ENCODE peak calls at places on chromosomes 1 and 21, in seven cellular contexts. J is tibial nerve; F is body of pancreas; C is A549; K is esophagus squamous epithelium; T is CD8-positive, alpha-beta T cell; D is NB4. A is an unnamed sample.

GRCh38 chr1:47785561-47786271 is 211.5 kb downstream of the TRABD2B start:
- DNase-seq in D (peak), K (no peak), C (peak), F (no peak), T (no peak), J (peak), A (no peak)

GRCh38 chr1:243968413-243968812 is 82.7 kb upstream of the ZBTB18 start:
- DNase-seq in C (no peak), J (no peak), F (no peak), D (no peak), K (no peak), T (no peak), A (no peak)

GRCh38 chr1:225772323-225772768 is 5.3 kb upstream of the SRP9 start:
- DNase-seq in K (no peak), J (peak), T (no peak), C (peak), D (peak), F (peak), A (peak)

GRCh38 chr1:167138703-167139102 is 44.8 kb downstream of the STYXL2 start:
- DNase-seq in K (no peak), T (no peak), J (no peak), D (no peak), C (no peak), F (no peak), A (no peak)

GRCh38 chr1:57916034-57916433 is 492.2 kb upstream of the DAB1 start:
- DNase-seq in T (no peak), C (no peak), K (no peak), D (no peak), F (no peak), J (no peak), A (no peak)

GRCh38 chr21:32886339-32886738 is 114.8 kb upstream of the PAXBP1 start:
- DNase-seq in C (peak), F (no peak), T (no peak), J (no peak), D (no peak), K (no peak), A (no peak)

GRCh38 chr1:46761740-46762139 is 37.1 kb upstream of the CYP4B1 start:
- DNase-seq in F (no peak), D (no peak), K (no peak), T (no peak), C (no peak), J (no peak), A (no peak)

GRCh38 chr1:39187276-39188046 is 17.0 kb upstream of the MACF1 start:
- DNase-seq in F (no peak), C (no peak), J (no peak), K (no peak), T (no peak), D (no peak), A (no peak)

GRCh38 chr1:113282897-113283285 is 107.4 kb upstream of the MAGI3 start:
- DNase-seq in J (no peak), C (no peak), K (no peak), T (no peak), F (no peak), D (no peak), A (no peak)

GRCh38 chr21:25240974-25241373 is 366.3 kb downstream of the MRPL39 start:
- DNase-seq in F (no peak), T (no peak), D (no peak), J (no peak), C (no peak), K (no peak), A (no peak)

GRCh38 chr1:85577421-85578320 is 2.9 kb upstream of the CCN1 start:
- DNase-seq in K (no peak), T (no peak), C (peak), J (peak), D (peak), F (no peak), A (peak)

GRCh38 chr1:170114916-170115315 is 30.8 kb upstream of the NTMT2 start:
- DNase-seq in T (no peak), K (no peak), F (no peak), D (peak), J (no peak), C (no peak), A (no peak)

GRCh38 chr1:41741244-41741643 is 177.5 kb downstream of the HIVEP3 start:
- DNase-seq in F (no peak), D (peak), K (no peak), J (no peak), C (no peak), T (no peak), A (no peak)

GRCh38 chr1:84758968-84759491 is 68.8 kb upstream of the SSX2IP start:
- DNase-seq in K (no peak), D (no peak), T (no peak), C (no peak), F (no peak), J (peak), A (no peak)

GRCh38 chr1:172533511-172534116 is 664 bp downstream of the SUCO start:
- DNase-seq in F (peak), D (peak), C (peak), K (peak), T (no peak), J (peak), A (no peak)

GRCh38 chr1:74812180-74812541 is 79.2 kb downstream of the TYW3 start:
- DNase-seq in D (no peak), K (no peak), J (no peak), C (no peak), T (no peak), F (no peak), A (no peak)

GRCh38 chr1:2302292-2302925 is 74.3 kb downstream of the SKI start:
- DNase-seq in F (no peak), D (no peak), K (no peak), C (no peak), J (no peak), T (no peak), A (no peak)

GRCh38 chr1:109277434-109278204 is 5.3 kb downstream of the PSRC1 start:
- DNase-seq in T (no peak), K (peak), J (peak), D (peak), F (peak), C (peak), A (no peak)

GRCh38 chr1:184615301-184615700 is 139.4 kb downstream of the EDEM3 start:
- DNase-seq in C (no peak), F (no peak), J (no peak), K (no peak), D (peak), T (no peak), A (no peak)

GRCh38 chr1:26156285-26157038 is 2.4 kb upstream of the FAM110D start:
- DNase-seq in C (no peak), J (no peak), K (no peak), F (peak), D (no peak), T (no peak), A (no peak)

GRCh38 chr1:156709743-156710489 is 4.5 kb upstream of the CRABP2 start:
- DNase-seq in F (peak), D (no peak), C (peak), T (no peak), K (no peak), J (peak), A (no peak)

GRCh38 chr1:175471039-175471800 is 272.2 kb downstream of the TNR start:
- DNase-seq in K (no peak), D (peak), J (no peak), T (no peak), F (no peak), C (peak), A (no peak)

GRCh38 chr1:109201123-109201703 is 12.5 kb upstream of the SARS1 start:
- DNase-seq in K (no peak), F (peak), C (peak), T (no peak), D (peak), J (no peak), A (no peak)

GRCh38 chr1:59669752-59670312 is 144.9 kb upstream of the HOOK1 start:
- DNase-seq in C (no peak), T (no peak), D (no peak), F (peak), K (no peak), J (peak), A (no peak)

GRCh38 chr1:71561729-71562128 is 480.9 kb upstream of the ZRANB2 start:
- DNase-seq in J (no peak), D (no peak), F (no peak), C (no peak), T (no peak), K (no peak), A (no peak)

GRCh38 chr21:44735821-44736220 is 24.4 kb upstream of the TSPEAR start:
- DNase-seq in J (no peak), F (no peak), K (no peak), D (no peak), C (no peak), T (no peak), A (no peak)

GRCh38 chr1:36098650-36099365 is 10.1 kb downstream of the ADPRS start:
- DNase-seq in J (no peak), C (no peak), F (no peak), T (no peak), D (no peak), K (no peak), A (no peak)

GRCh38 chr1:244779410-244779809 is 56.0 kb upstream of the COX20 start:
- DNase-seq in T (no peak), C (no peak), J (no peak), F (no peak), D (no peak), K (no peak), A (no peak)

GRCh38 chr21:31880816-31881215 is 8.0 kb downstream of the HUNK start:
- DNase-seq in K (no peak), C (no peak), D (no peak), F (no peak), T (no peak), J (no peak), A (no peak)

GRCh38 chr1:204450461-204451257 is 39.0 kb upstream of the PPP1R15B start:
- DNase-seq in C (peak), J (no peak), F (peak), K (no peak), T (no peak), D (no peak), A (no peak)

GRCh38 chr1:76040327-76040868 is 34.1 kb upstream of the ST6GALNAC3 start:
- DNase-seq in C (no peak), T (no peak), K (no peak), F (no peak), D (no peak), J (no peak), A (no peak)

GRCh38 chr1:153178922-153179321 is 24.3 kb upstream of the LELP1 start:
- DNase-seq in J (no peak), F (no peak), D (no peak), T (no peak), C (no peak), K (no peak), A (no peak)

GRCh38 chr1:153174624-153175023 is 23.9 kb upstream of the SPRR2G start:
- DNase-seq in C (no peak), J (no peak), T (no peak), F (no peak), K (no peak), D (no peak), A (no peak)

GRCh38 chr1:153180556-153180955 is 22.7 kb upstream of the LELP1 start:
- DNase-seq in J (no peak), K (no peak), F (no peak), D (no peak), T (no peak), C (no peak), A (no peak)
- TF ChIP-seq CTCF in J (no peak), K (no peak), F (no peak), D (no peak), T (no peak), C (no peak), A (no peak)

GRCh38 chr1:978069-978834 is 3.6 kb downstream of the PERM1 start:
- DNase-seq in C (no peak), K (no peak), T (no peak), J (no peak), F (no peak), D (no peak), A (no peak)
- TF ChIP-seq CTCF in C (no peak), K (no peak), T (no peak), J (no peak), F (no peak), D (no peak), A (no peak)

GRCh38 chr21:21187579-21187978 is 189.4 kb downstream of the NCAM2 start:
- DNase-seq in K (no peak), C (no peak), J (no peak), T (no peak), D (no peak), F (no peak), A (no peak)
- TF ChIP-seq CTCF in K (no peak), C (no peak), J (no peak), T (no peak), D (no peak), F (no peak), A (no peak)

GRCh38 chr1:209490013-209490412 is 93.5 kb upstream of the CAMK1G start:
- DNase-seq in F (no peak), K (no peak), D (no peak), C (peak), T (no peak), J (no peak), A (no peak)
- TF ChIP-seq CTCF in F (no peak), K (no peak), D (no peak), C (peak), T (no peak), J (no peak), A (peak)

DNA sequence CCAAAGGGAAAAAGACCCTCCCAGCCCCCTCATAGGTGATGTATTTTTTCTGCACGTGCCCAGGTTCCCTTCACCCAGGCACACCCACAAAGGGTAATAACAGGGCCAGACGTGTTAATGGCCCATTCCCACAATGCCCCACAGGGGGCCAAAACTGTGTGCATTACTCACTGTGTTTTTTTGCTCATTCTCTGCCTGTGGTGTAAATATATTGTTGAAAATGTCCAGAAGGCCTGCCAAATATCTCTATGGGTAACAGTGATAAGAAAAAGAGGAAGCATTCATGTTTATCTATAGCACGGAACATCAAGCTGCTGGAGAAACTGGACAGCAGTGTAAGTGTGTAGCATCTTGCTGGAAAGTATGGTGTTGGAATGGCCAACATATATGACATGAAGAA is 21.9 kb downstream of the RHEX start:
- DNase-seq in C (no peak), T (no peak), J (no peak), K (no peak), D (peak), F (no peak), A (no peak)
- TF ChIP-seq CTCF in C (no peak), T (no peak), J (no peak), K (no peak), D (peak), F (no peak), A (no peak)

DNA sequence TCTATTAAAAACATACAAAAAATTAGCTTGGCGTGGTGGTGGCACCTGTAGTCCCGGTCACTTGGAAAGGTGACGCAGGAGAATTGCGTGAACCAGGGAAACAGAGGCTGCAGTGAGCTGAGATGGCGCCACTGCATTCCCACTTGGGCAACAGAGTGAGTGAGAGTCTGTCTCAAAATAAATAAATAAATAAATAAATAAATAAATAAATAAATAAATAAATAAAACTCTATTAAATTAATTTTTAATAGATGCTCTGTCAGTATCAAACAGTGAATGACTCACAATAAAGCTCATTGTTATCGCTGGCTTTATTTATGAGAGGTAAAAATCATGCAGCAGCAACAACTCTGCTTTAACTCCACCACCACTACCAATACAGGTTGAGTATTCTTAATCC is 72.8 kb downstream of the ABL2 start:
- DNase-seq in D (no peak), T (no peak), K (no peak), F (no peak), C (no peak), J (no peak), A (no peak)
- TF ChIP-seq CTCF in D (no peak), T (no peak), K (no peak), F (no peak), C (no peak), J (no peak), A (no peak)

GRCh38 chr1:110630770-110631663 is 24.9 kb upstream of the KCNA2 start:
- DNase-seq in C (peak), D (peak), J (peak), T (peak), F (peak), K (no peak), A (peak)
- TF ChIP-seq CTCF in C (peak), D (peak), J (peak), T (peak), F (peak), K (peak), A (peak)

GRCh38 chr1:67144696-67145095 is 9.9 kb upstream of the C1orf141 start:
- DNase-seq in T (no peak), C (no peak), K (no peak), F (no peak), J (no peak), D (no peak), A (no peak)
- TF ChIP-seq CTCF in T (peak), C (peak), K (no peak), F (no peak), J (no peak), D (peak), A (no peak)

GRCh38 chr1:160489513-160490261 is 33.4 kb downstream of the SLAMF6 start:
- DNase-seq in J (no peak), D (no peak), T (no peak), K (no peak), F (no peak), C (no peak), A (no peak)

GRCh38 chr1:160492617-160493016 is 30.4 kb downstream of the SLAMF6 start:
- DNase-seq in T (no peak), C (no peak), F (no peak), J (no peak), D (no peak), K (no peak), A (no peak)

GRCh38 chr1:160496334-160496733 is 26.7 kb downstream of the SLAMF6 start:
- DNase-seq in J (no peak), C (no peak), T (no peak), D (no peak), F (no peak), K (no peak), A (no peak)

GRCh38 chr1:160491017-160491416 is 32.0 kb downstream of the SLAMF6 start:
- DNase-seq in D (no peak), F (no peak), J (no peak), T (no peak), C (no peak), K (no peak), A (no peak)

DNA sequence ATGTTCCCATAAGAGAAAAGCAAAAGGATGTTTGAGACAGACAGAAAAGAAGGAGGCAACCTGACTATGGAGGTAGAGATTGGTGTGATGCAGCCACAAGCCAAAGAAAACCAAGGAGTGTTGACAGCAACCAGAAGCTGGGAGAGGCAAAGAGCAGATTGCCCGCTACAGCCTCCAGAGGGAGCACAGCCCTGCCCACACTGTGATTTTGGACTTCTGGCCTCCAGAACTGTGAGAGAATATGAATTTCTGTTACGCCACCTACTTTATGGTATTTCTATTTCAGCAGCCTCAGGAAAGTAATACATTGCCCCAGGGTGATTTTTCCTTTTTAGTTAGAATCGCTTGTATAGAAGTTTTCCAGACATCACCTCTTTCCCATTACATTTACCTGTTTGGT is 28.4 kb downstream of the SLAMF6 start:
- DNase-seq in D (peak), C (peak), F (peak), K (no peak), T (no peak), J (no peak), A (no peak)
- TF ChIP-seq CTCF in D (peak), C (peak), F (peak), K (no peak), T (no peak), J (no peak), A (no peak)

DNA sequence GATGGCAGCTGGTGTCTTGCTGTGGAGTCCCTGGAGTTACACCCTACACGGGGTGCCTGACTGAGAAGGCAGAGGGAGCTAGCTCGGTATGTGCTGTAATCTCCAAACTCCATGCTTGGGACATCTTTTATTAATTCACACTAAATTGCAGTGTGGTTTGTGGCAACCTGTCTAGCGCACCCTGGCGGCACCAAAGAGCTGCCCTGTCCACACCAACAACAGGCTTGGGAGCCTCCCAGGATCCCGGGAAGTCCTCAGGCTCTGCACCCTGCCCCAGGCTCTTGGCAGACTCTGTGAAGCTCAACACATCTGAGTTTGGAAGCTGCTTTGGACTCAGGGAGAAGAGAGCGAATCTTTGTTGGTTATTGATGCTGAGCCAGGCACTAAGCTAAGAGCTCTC is 138.9 kb downstream of the IGSF21 start:
- DNase-seq in F (no peak), C (peak), T (no peak), J (no peak), K (no peak), D (peak), A (no peak)
- TF ChIP-seq CTCF in F (no peak), C (peak), T (no peak), J (no peak), K (no peak), D (peak), A (no peak)